ENCODE peak calls at places on chromosomes 7 and 10, in five cellular contexts. One of them, this sample, is unnamed.

GRCh38 chr10:56178210-56178609 is 182.8 kb downstream of the ZWINT start:
- DNase-seq in lower lobe of right lung: no peak
- DNase-seq in IMR-90: no peak
- DNase-seq in hepatocyte: no peak
- DNase-seq in upper lobe of right lung: no peak
- DNase-seq in this sample: no peak

GRCh38 chr10:58414270-58415041 is 29.2 kb downstream of the TFAM start:
- DNase-seq in lower lobe of right lung: no peak
- DNase-seq in IMR-90: peak; percentile 80
- DNase-seq in hepatocyte: peak; percentile 52
- DNase-seq in upper lobe of right lung: no peak
- DNase-seq in this sample: no peak

GRCh38 chr10:69715156-69715898 is 85.3 kb downstream of the FAM241B start:
- DNase-seq in lower lobe of right lung: no peak
- DNase-seq in IMR-90: peak; percentile 59
- DNase-seq in hepatocyte: no peak
- DNase-seq in upper lobe of right lung: no peak
- DNase-seq in this sample: no peak

GRCh38 chr7:92228100-92228499 is 17.6 kb downstream of the KRIT1 start:
- DNase-seq in lower lobe of right lung: no peak
- DNase-seq in IMR-90: peak; percentile 15
- DNase-seq in hepatocyte: no peak
- DNase-seq in upper lobe of right lung: no peak
- DNase-seq in this sample: no peak

GRCh38 chr10:88070080-88070880 is 206.9 kb downstream of the PTEN start:
- DNase-seq in lower lobe of right lung: no peak
- DNase-seq in IMR-90: peak; percentile 67
- DNase-seq in hepatocyte: peak; percentile 44
- DNase-seq in upper lobe of right lung: no peak
- DNase-seq in this sample: no peak

GRCh38 chr7:36207451-36208291 is 54.6 kb downstream of the EEPD1 start:
- DNase-seq in lower lobe of right lung: peak; percentile 50
- DNase-seq in IMR-90: peak; percentile 96
- DNase-seq in hepatocyte: peak; percentile 49
- DNase-seq in upper lobe of right lung: no peak
- DNase-seq in this sample: no peak

GRCh38 chr7:80087051-80087767 is 47.4 kb upstream of the GNAI1 start:
- DNase-seq in lower lobe of right lung: no peak
- DNase-seq in IMR-90: peak; percentile 82
- DNase-seq in hepatocyte: no peak
- DNase-seq in upper lobe of right lung: no peak
- DNase-seq in this sample: no peak

GRCh38 chr7:80542398-80542797 is 30.5 kb upstream of the GNAT3 start:
- DNase-seq in lower lobe of right lung: no peak
- DNase-seq in IMR-90: peak; percentile 96
- DNase-seq in hepatocyte: no peak
- DNase-seq in upper lobe of right lung: no peak
- DNase-seq in this sample: no peak

GRCh38 chr10:118584181-118584954 is 11.1 kb downstream of the PRLHR start:
- DNase-seq in lower lobe of right lung: no peak
- DNase-seq in IMR-90: peak; percentile 70
- DNase-seq in hepatocyte: no peak
- DNase-seq in upper lobe of right lung: no peak
- DNase-seq in this sample: no peak

GRCh38 chr10:101231092-101231491 is 1.8 kb upstream of the LBX1 start:
- DNase-seq in lower lobe of right lung: no peak
- DNase-seq in IMR-90: no peak
- DNase-seq in hepatocyte: no peak
- DNase-seq in upper lobe of right lung: no peak
- DNase-seq in this sample: no peak

DNA sequence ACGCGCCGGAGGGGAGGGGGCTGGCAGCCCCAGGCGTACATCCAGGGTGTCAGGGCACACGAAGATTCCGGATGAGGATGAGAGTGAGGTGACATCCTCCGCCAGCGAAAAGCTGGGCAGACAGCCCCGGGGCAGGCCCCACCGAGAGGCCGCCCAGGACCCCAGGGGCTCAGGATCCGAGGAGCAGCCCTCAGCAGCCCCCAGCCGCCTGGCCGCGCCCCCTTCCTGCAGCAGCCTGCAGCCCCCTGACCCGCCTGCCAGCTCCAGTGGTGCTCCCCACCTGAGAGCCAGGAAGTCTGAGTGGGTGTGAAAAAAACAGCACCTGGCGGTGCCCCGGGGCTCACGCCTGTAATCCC is 3.2 kb downstream of the GJD4 start:
- DNase-seq in lower lobe of right lung: no peak
- DNase-seq in IMR-90: no peak
- DNase-seq in hepatocyte: no peak
- DNase-seq in upper lobe of right lung: no peak
- DNase-seq in this sample: no peak
- H3K4me3 ChIP-seq in lower lobe of right lung: peak overlapping the region; percentile 52
- H3K4me3 ChIP-seq in IMR-90: no peak overlapping the region
- H3K4me3 ChIP-seq in hepatocyte: no peak overlapping the region
- H3K4me3 ChIP-seq in upper lobe of right lung: peak overlapping the region; percentile 53
- H3K4me3 ChIP-seq in this sample: no peak overlapping the region

GRCh38 chr10:79068562-79069324 is at the start of gene ZMIZ1:
- DNase-seq in lower lobe of right lung: peak; percentile 91
- DNase-seq in IMR-90: peak; percentile 93
- DNase-seq in hepatocyte: peak; percentile 93
- DNase-seq in upper lobe of right lung: peak; percentile 93
- DNase-seq in this sample: peak; percentile 87
- TF ChIP-seq CTCF in lower lobe of right lung: no peak
- TF ChIP-seq CTCF in IMR-90: peak; percentile 39
- TF ChIP-seq CTCF in hepatocyte: peak; percentile 11
- TF ChIP-seq CTCF in upper lobe of right lung: peak; percentile 20
- TF ChIP-seq CTCF in this sample: peak; percentile 18

GRCh38 chr7:130037703-130038102 is 13.5 kb downstream of the ZC3HC1 start:
- DNase-seq in lower lobe of right lung: no peak
- DNase-seq in IMR-90: peak; percentile 20
- DNase-seq in hepatocyte: peak; percentile 20
- DNase-seq in upper lobe of right lung: no peak
- DNase-seq in this sample: no peak

GRCh38 chr7:130040576-130040975 is 10.6 kb downstream of the ZC3HC1 start:
- DNase-seq in lower lobe of right lung: no peak
- DNase-seq in IMR-90: no peak
- DNase-seq in hepatocyte: no peak
- DNase-seq in upper lobe of right lung: no peak
- DNase-seq in this sample: no peak
- H3K36me3 ChIP-seq in lower lobe of right lung: peaks cover 88% of the 10 kb centered on the region
- H3K36me3 ChIP-seq in IMR-90: peaks cover 18% of the 10 kb centered on the region
- H3K36me3 ChIP-seq in hepatocyte: no peaks in the 10 kb centered on the region
- H3K36me3 ChIP-seq in upper lobe of right lung: peaks cover 75% of the 10 kb centered on the region
- H3K36me3 ChIP-seq in this sample: peaks cover 40% of the 10 kb centered on the region

DNA sequence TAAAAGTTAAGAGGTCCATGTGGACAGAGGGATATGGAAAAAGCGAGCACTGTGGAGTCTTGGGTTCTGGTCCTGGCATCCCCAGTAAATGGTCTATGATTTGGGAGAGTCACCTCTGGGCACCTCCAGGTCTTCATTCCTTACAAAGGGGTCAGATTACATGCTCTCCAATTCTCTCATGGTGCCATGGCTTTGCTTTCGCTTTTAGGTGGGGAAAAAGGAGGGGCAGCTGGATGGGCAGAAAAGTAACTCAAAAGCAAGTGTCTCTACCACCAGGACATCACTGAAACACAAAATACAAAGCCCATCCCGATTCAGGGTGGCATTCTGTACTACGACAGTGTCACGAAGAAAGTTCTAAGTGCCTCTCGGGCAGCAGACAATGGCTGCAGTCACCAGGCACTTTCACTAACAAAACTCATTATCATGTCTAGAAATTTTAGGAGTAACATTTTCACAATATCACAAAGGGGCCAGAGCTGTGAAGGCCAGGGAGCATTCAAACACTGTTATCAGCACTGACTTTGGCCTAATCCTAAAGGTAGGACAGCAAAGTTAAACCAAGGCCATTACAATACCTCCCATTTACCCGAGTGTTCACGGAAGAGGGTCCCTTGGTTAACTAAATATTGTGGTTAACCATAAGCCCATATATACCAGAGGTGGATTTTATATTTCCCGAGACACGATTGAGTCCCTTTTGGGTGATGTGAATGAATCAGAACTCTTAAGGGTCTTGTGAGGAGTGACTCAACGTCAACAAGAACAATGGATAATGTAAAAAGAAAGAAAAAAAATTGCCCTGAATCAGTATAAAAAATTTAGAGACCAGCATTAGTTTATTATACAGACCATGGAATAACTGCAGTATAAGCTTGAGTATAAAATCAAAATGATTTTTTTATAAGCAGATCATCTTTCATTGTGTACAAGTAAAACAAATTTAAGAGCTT is 2.5 kb downstream of the PSAP start:
- DNase-seq in lower lobe of right lung: no peak
- DNase-seq in IMR-90: peak; percentile 51
- DNase-seq in hepatocyte: no peak
- DNase-seq in upper lobe of right lung: no peak
- DNase-seq in this sample: no peak
- H3K4me3 ChIP-seq in lower lobe of right lung: peak overlapping the region; percentile 99
- H3K4me3 ChIP-seq in IMR-90: no peak overlapping the region
- H3K4me3 ChIP-seq in hepatocyte: peak overlapping the region; percentile 2
- H3K4me3 ChIP-seq in upper lobe of right lung: peak overlapping the region; percentile 100
- H3K4me3 ChIP-seq in this sample: no peak overlapping the region

GRCh38 chr10:79981673-79982485 is 33.0 kb upstream of the SFTPD start:
- DNase-seq in lower lobe of right lung: peak; percentile 87
- DNase-seq in IMR-90: peak; percentile 2
- DNase-seq in hepatocyte: peak; percentile 80
- DNase-seq in upper lobe of right lung: peak; percentile 93
- DNase-seq in this sample: peak; percentile 57
- TF ChIP-seq CTCF in lower lobe of right lung: peak; percentile 8
- TF ChIP-seq CTCF in IMR-90: no peak
- TF ChIP-seq CTCF in hepatocyte: peak; percentile 5
- TF ChIP-seq CTCF in upper lobe of right lung: no peak
- TF ChIP-seq CTCF in this sample: peak; percentile 25

This sample was measured in WERI-Rb-1.